ENCODE peak calls at places on chromosome X, in six cellular contexts. O is T-cell, W is naive B cell, I is T-helper 9 cell, D is heart right ventricle, B is amniotic stem cell. N is an unnamed sample.

GRCh38 chrX:22629105-22629725 is 356.5 kb downstream of the CBLL2 start:
- DNase-seq in O (no peak), I (no peak), W (no peak), B (no peak), D (no peak), N (no peak)

GRCh38 chrX:153772608-153773217 is 8.1 kb upstream of the SRPK3 start:
- DNase-seq in O (no peak), D (peak), B (no peak), I (no peak), W (no peak), N (no peak)

GRCh38 chrX:132614297-132614696 is 125.5 kb upstream of the MBNL3 start:
- DNase-seq in W (no peak), O (no peak), B (no peak), I (no peak), D (no peak), N (no peak)

GRCh38 chrX:138128025-138128671 is 562.2 kb downstream of the ZIC3 start:
- DNase-seq in D (no peak), B (no peak), O (no peak), I (no peak), W (peak), N (no peak)

GRCh38 chrX:131802836-131803626 is 220.1 kb upstream of the STK26 start:
- DNase-seq in I (peak), D (peak), W (peak), O (no peak), B (no peak), N (peak)

GRCh38 chrX:118975831-118976598 is 1.6 kb downstream of the LONRF3 start:
- DNase-seq in B (no peak), D (peak), O (peak), I (peak), W (peak), N (peak)

GRCh38 chrX:41238543-41238942 is 95.4 kb upstream of the DDX3X start:
- DNase-seq in W (no peak), I (no peak), D (no peak), O (no peak), B (no peak), N (no peak)

GRCh38 chrX:45344597-45344996 is 143.9 kb upstream of the DIPK2B start:
- DNase-seq in W (no peak), I (no peak), D (no peak), B (peak), O (no peak), N (no peak)

GRCh38 chrX:7083468-7084396 is 63.8 kb upstream of the STS start:
- DNase-seq in D (no peak), B (peak), I (peak), W (peak), O (peak), N (no peak)

GRCh38 chrX:71420686-71421085 is 54.5 kb downstream of the TAF1 start:
- DNase-seq in B (no peak), W (no peak), I (no peak), O (no peak), D (no peak), N (no peak)

GRCh38 chrX:119041175-119041574 is 31.6 kb upstream of the CT47C1 start:
- DNase-seq in B (peak), O (no peak), I (no peak), D (no peak), W (no peak), N (peak)

GRCh38 chrX:22652596-22652995 is 347.2 kb upstream of the DDX53 start:
- DNase-seq in D (no peak), O (no peak), W (no peak), B (no peak), I (no peak), N (no peak)

GRCh38 chrX:46328133-46328532 is 217.1 kb downstream of the ZNF674 start:
- DNase-seq in D (no peak), B (no peak), W (no peak), O (no peak), I (no peak), N (no peak)

GRCh38 chrX:120452131-120452530 is 17.0 kb downstream of the LAMP2 start:
- DNase-seq in W (no peak), D (no peak), O (no peak), I (no peak), B (no peak), N (no peak)

GRCh38 chrX:51608071-51608470 is 10.6 kb downstream of the CENPVL3 start:
- DNase-seq in B (no peak), O (no peak), I (no peak), D (no peak), W (no peak), N (no peak)

GRCh38 chrX:10545882-10546281 is 74.5 kb downstream of the MID1 start:
- DNase-seq in I (no peak), W (no peak), O (no peak), D (no peak), B (no peak), N (no peak)

GRCh38 chrX:63349307-63349706 is 1.8 kb downstream of the SPIN4 start:
- DNase-seq in B (no peak), O (no peak), W (no peak), D (no peak), I (no peak), N (no peak)

GRCh38 chrX:15750611-15751159 is 12.6 kb downstream of the CA5B start:
- DNase-seq in W (peak), I (no peak), O (no peak), B (no peak), D (no peak), N (no peak)

GRCh38 chrX:115362334-115363095 is 73.0 kb downstream of the LUZP4 start:
- DNase-seq in W (no peak), D (no peak), O (no peak), I (no peak), B (no peak), N (no peak)

GRCh38 chrX:118528089-118528753 is 32.6 kb downstream of the DOCK11 start:
- DNase-seq in B (no peak), O (peak), I (peak), D (no peak), W (peak), N (no peak)

GRCh38 chrX:71603618-71604017 is 14.7 kb downstream of the CXCR3 start:
- DNase-seq in I (no peak), O (no peak), W (no peak), B (no peak), D (no peak), N (no peak)

GRCh38 chrX:118116308-118117068 is at the start of gene KLHL13:
- DNase-seq in W (no peak), I (no peak), O (peak), D (peak), B (peak), N (peak)

GRCh38 chrX:114924846-114925245 is 92.6 kb downstream of the IL13RA2 start:
- DNase-seq in W (no peak), D (no peak), B (no peak), I (no peak), O (no peak), N (no peak)

GRCh38 chrX:103756736-103757135 is 19.9 kb upstream of the PLP1 start:
- DNase-seq in I (no peak), W (no peak), D (no peak), B (no peak), O (no peak), N (no peak)

GRCh38 chrX:75522565-75523411 is at the start of gene ZDHHC15:
- DNase-seq in D (peak), I (peak), O (peak), B (peak), W (no peak), N (peak)

GRCh38 chrX:110327336-110327735 is 9.5 kb upstream of the AMMECR1 start:
- DNase-seq in I (no peak), O (no peak), B (no peak), W (no peak), D (no peak), N (no peak)

GRCh38 chrX:2451456-2452316 is 49.1 kb downstream of the DHRSX start:
- DNase-seq in B (no peak), D (no peak), O (no peak), I (no peak), W (no peak), N (no peak)

GRCh38 chrX:1646009-1646408 is 31.1 kb downstream of the ASMT start:
- DNase-seq in O (no peak), D (no peak), W (no peak), B (no peak), I (no peak), N (no peak)

GRCh38 chrX:53356186-53356585 is 66.3 kb downstream of the SMC1A start:
- DNase-seq in W (no peak), I (peak), D (no peak), O (no peak), B (no peak), N (no peak)

GRCh38 chrX:107542500-107542899 is 85.8 kb upstream of the PRPS1 start:
- DNase-seq in I (no peak), W (no peak), B (no peak), O (no peak), D (no peak), N (no peak)

GRCh38 chrX:78329486-78329885 is 2.1 kb upstream of the CYSLTR1 start:
- DNase-seq in O (peak), D (no peak), W (peak), I (no peak), B (no peak), N (no peak)

GRCh38 chrX:68842781-68843581 is 14.2 kb downstream of the EFNB1 start:
- DNase-seq in I (no peak), O (no peak), D (no peak), B (no peak), W (no peak), N (no peak)

GRCh38 chrX:16882188-16882587 is 12.0 kb upstream of the RBBP7 start:
- DNase-seq in B (no peak), D (peak), I (no peak), W (peak), O (no peak), N (peak)

GRCh38 chrX:78105944-78106650 is 2.0 kb downstream of the PGK1 start:
- DNase-seq in O (peak), W (no peak), I (no peak), D (no peak), B (no peak), N (no peak)

N was measured in left cardiac atrium.